ENCODE peak calls at places on chromosomes 5 and 9, in five cellular contexts. K, Y, W, U and G are unnamed samples.

GRCh38 chr9:14895806-14896205 is 14.4 kb downstream of the FREM1 start:
- DNase-seq in U (no peak), W (no peak), Y (no peak), K (no peak), G (no peak)

GRCh38 chr5:134227259-134227658 is 1.4 kb upstream of the PPP2CA start:
- DNase-seq in W (peak), Y (no peak), U (no peak), K (no peak), G (no peak)

GRCh38 chr9:16012621-16013020 is 459.8 kb downstream of the CCDC171 start:
- DNase-seq in W (no peak), Y (no peak), U (no peak), K (no peak), G (no peak)

GRCh38 chr9:105114956-105115728 is 129.3 kb upstream of the SLC44A1 start:
- DNase-seq in U (peak), Y (no peak), K (no peak), W (no peak), G (peak)

GRCh38 chr9:121447341-121447834 is 52.3 kb downstream of the GGTA1 start:
- DNase-seq in U (no peak), W (no peak), Y (no peak), K (no peak), G (no peak)

GRCh38 chr9:69919461-69920061 is 98.9 kb downstream of the CFAP95 start:
- DNase-seq in Y (no peak), W (no peak), U (no peak), K (no peak), G (no peak)

GRCh38 chr5:68266457-68266856 is 50.9 kb downstream of the PIK3R1 start:
- DNase-seq in Y (no peak), K (no peak), U (no peak), W (no peak), G (no peak)

GRCh38 chr5:8907168-8907868 is 638.6 kb downstream of the SEMA5A start:
- DNase-seq in Y (no peak), W (no peak), U (no peak), K (no peak), G (no peak)

GRCh38 chr5:172007795-172008465 is 1.5 kb upstream of the FBXW11 start:
- DNase-seq in Y (no peak), U (no peak), K (no peak), W (no peak), G (peak)

GRCh38 chr5:177389368-177390169 is 5.3 kb downstream of the SLC34A1 start:
- DNase-seq in W (no peak), U (peak), K (no peak), Y (no peak), G (no peak)

GRCh38 chr5:178499352-178499751 is 90.8 kb downstream of the COL23A1 start:
- DNase-seq in Y (no peak), K (no peak), U (no peak), W (no peak), G (no peak)

GRCh38 chr9:129402931-129403742 is 217.8 kb downstream of the C9orf50 start:
- DNase-seq in K (no peak), Y (no peak), W (no peak), U (peak), G (peak)

GRCh38 chr9:117682955-117683710 is 21.1 kb upstream of the TLR4 start:
- DNase-seq in W (no peak), K (no peak), Y (no peak), U (no peak), G (no peak)